ENCODE peak calls at places on chromosomes 6 and 20, in eight cellular contexts. J is T47D; O is G401; N is amygdala; A is activated naive CD4-positive, alpha-beta T cell; S is stimulated activated CD8-positive, alpha-beta memory T cell treated with anti-CD3 and anti-CD28 coated beads, Interleukin-15, amount 100 ng/mL, for 48 hours; C is NCI-H446 treated with DMSO at 0.1 percent for 48 hours; Y is heart right ventricle. W is an unnamed sample.

GRCh38 chr20:31704225-31705119 is 18.2 kb downstream of the BCL2L1 start:
- DNase-seq in C (no peak), N (no peak), Y (no peak), J (peak), A (no peak), O (no peak), S (no peak), W (no peak)

GRCh38 chr6:105803439-105803838 is 282.7 kb upstream of the PRDM1 start:
- DNase-seq in C (no peak), Y (no peak), N (no peak), A (no peak), J (no peak), S (no peak), O (no peak), W (no peak)

GRCh38 chr20:56634307-56634706 is 5.2 kb downstream of the TFAP2C start:
- DNase-seq in S (no peak), N (no peak), Y (no peak), J (no peak), O (no peak), A (no peak), C (no peak), W (no peak)

GRCh38 chr6:165922309-165922794 is 245.3 kb downstream of the TBXT start:
- DNase-seq in C (no peak), N (no peak), Y (no peak), O (peak), J (no peak), A (no peak), S (no peak), W (no peak)

GRCh38 chr6:85015396-85015990 is 251.1 kb upstream of the TBX18 start:
- DNase-seq in C (no peak), O (peak), A (no peak), N (peak), S (no peak), Y (peak), J (peak), W (no peak)

GRCh38 chr20:52972190-52972937 is at the start of gene TSHZ2:
- DNase-seq in C (peak), O (no peak), J (peak), Y (peak), S (no peak), N (no peak), A (peak), W (no peak)

GRCh38 chr6:139173172-139173571 is 38.3 kb downstream of the HECA start:
- DNase-seq in O (no peak), S (no peak), N (no peak), C (no peak), A (no peak), J (no peak), Y (no peak), W (no peak)

GRCh38 chr20:57261488-57262243 is 4.8 kb downstream of the BMP7 start:
- DNase-seq in C (no peak), S (no peak), A (no peak), Y (peak), N (no peak), J (no peak), O (no peak), W (no peak)

GRCh38 chr6:50147371-50147770 is 97.6 kb upstream of the DEFB112 start:
- DNase-seq in A (no peak), Y (no peak), J (no peak), O (no peak), N (no peak), S (no peak), C (no peak), W (no peak)

GRCh38 chr6:42318485-42318884 is 100.8 kb upstream of the MRPS10 start:
- DNase-seq in S (no peak), O (no peak), Y (no peak), J (no peak), A (no peak), C (no peak), N (no peak), W (no peak)

GRCh38 chr6:142376115-142376514 is 74.3 kb downstream of the ADGRG6 start:
- DNase-seq in Y (no peak), C (no peak), S (no peak), A (no peak), N (no peak), O (no peak), J (no peak), W (no peak)

GRCh38 chr20:41483553-41483930 is 116.9 kb upstream of the EMILIN3 start:
- DNase-seq in A (no peak), J (no peak), N (no peak), C (no peak), Y (no peak), O (no peak), S (no peak), W (no peak)

GRCh38 chr6:89162047-89162371 is 16.2 kb downstream of the PM20D2 start:
- DNase-seq in A (no peak), J (no peak), O (no peak), Y (no peak), C (no peak), S (no peak), N (no peak), W (no peak)

GRCh38 chr6:113076116-113076515 is 729.0 kb downstream of the RFPL4B start:
- DNase-seq in A (no peak), Y (no peak), O (no peak), N (no peak), J (no peak), C (no peak), S (no peak), W (no peak)

W was measured in chondrocyte.